ENCODE peak calls at places on chromosome 11, in nine cellular contexts. E is activated CD4-positive, alpha-beta T cell treated with anti-CD3 and anti-CD28 coated beads for 36 hours; Y is effector memory CD8-positive, alpha-beta T cell; X is left ventricle myocardium superior; K is stimulated activated memory B cell treated with anti-CD40 and anti-IgM and Interleukin-4, amounts not matched to agents 10 μg/mL and 1 μg/mL and 100 μg/mL, for 72 hours; G is CD8-positive, alpha-beta T cell; N is naive thymus-derived CD8-positive, alpha-beta T cell; P is T-cell; H is A549. B is an unnamed sample.

GRCh38 chr11:88487646-88488045 is 150.1 kb upstream of the CTSC start:
- ATAC-seq in E (no peak), Y (no peak), X (no peak), K (no peak), G (no peak), N (no peak), P (no peak), H (no peak), B (no peak)

GRCh38 chr11:92061648-92062047 is 163.0 kb upstream of the FAT3 start:
- ATAC-seq in E (no peak), Y (no peak), X (no peak), K (no peak), G (no peak), N (no peak), P (no peak), H (no peak), B (no peak)

GRCh38 chr11:128058580-128059208 is 528.7 kb downstream of the ETS1 start:
- ATAC-seq in E (peak), Y (peak), X (no peak), K (no peak), G (peak), N (no peak), P (peak), H (no peak), B (no peak)

GRCh38 chr11:106281455-106282173 is 204.2 kb downstream of the AASDHPPT start:
- ATAC-seq in E (no peak), Y (no peak), X (no peak), K (no peak), G (no peak), N (no peak), P (no peak), H (peak), B (peak)

GRCh38 chr11:79312591-79313267 is 128.1 kb downstream of the TENM4 start:
- ATAC-seq in E (no peak), Y (no peak), X (peak), K (no peak), G (no peak), N (no peak), P (no peak), H (no peak), B (no peak)

GRCh38 chr11:96102664-96103068 is 178.8 kb upstream of the MTMR2 start:
- ATAC-seq in E (no peak), Y (no peak), X (no peak), K (no peak), G (no peak), N (no peak), P (no peak), H (peak), B (peak)

GRCh38 chr11:108048269-108048668 is 39.6 kb downstream of the CUL5 start:
- ATAC-seq in E (no peak), Y (no peak), X (no peak), K (no peak), G (no peak), N (no peak), P (no peak), H (no peak), B (no peak)

GRCh38 chr11:94813436-94813720 is 45.2 kb downstream of the AMOTL1 start:
- ATAC-seq in E (no peak), Y (no peak), X (no peak), K (no peak), G (no peak), N (no peak), P (no peak), H (no peak), B (no peak)

GRCh38 chr11:123054301-123055065 is 7.5 kb downstream of the HSPA8 start:
- ATAC-seq in E (peak), Y (peak), X (peak), K (peak), G (peak), N (peak), P (peak), H (peak), B (peak)

GRCh38 chr11:90288207-90288821 is 65.5 kb upstream of the CHORDC1 start:
- ATAC-seq in E (no peak), Y (no peak), X (no peak), K (no peak), G (no peak), N (no peak), P (no peak), H (peak), B (peak)

GRCh38 chr11:76770642-76771445 is 12.3 kb upstream of the TSKU start:
- ATAC-seq in E (peak), Y (peak), X (peak), K (no peak), G (no peak), N (no peak), P (no peak), H (peak), B (no peak)

GRCh38 chr11:112542479-112542878 is 281.8 kb upstream of the PLET1 start:
- ATAC-seq in E (no peak), Y (no peak), X (no peak), K (no peak), G (no peak), N (no peak), P (no peak), H (no peak), B (no peak)

GRCh38 chr11:130581631-130582030 is 133.2 kb downstream of the ADAMTS15 start:
- ATAC-seq in E (no peak), Y (no peak), X (no peak), K (no peak), G (no peak), N (no peak), P (no peak), H (no peak), B (peak)

GRCh38 chr11:73454987-73455386 is 78.8 kb downstream of the RELT start:
- ATAC-seq in E (no peak), Y (no peak), X (no peak), K (no peak), G (no peak), N (no peak), P (no peak), H (no peak), B (no peak)

GRCh38 chr11:4551346-4551979 is 6.5 kb downstream of the OR52M1 start:
- ATAC-seq in E (no peak), Y (no peak), X (no peak), K (no peak), G (no peak), N (no peak), P (no peak), H (peak), B (peak)

GRCh38 chr11:1732421-1733008 is 17.9 kb downstream of the IFITM10 start:
- ATAC-seq in E (no peak), Y (no peak), X (no peak), K (no peak), G (no peak), N (no peak), P (no peak), H (peak), B (no peak)

GRCh38 chr11:57498540-57498939 is 17.0 kb downstream of the SLC43A1 start:
- ATAC-seq in E (no peak), Y (no peak), X (no peak), K (no peak), G (no peak), N (no peak), P (no peak), H (no peak), B (no peak)